ENCODE peak calls at places on chromosome 9, in ten cellular contexts. O, B, V, J, U, S, R, W, F and Z are unnamed samples.

GRCh38 chr9:125971895-125972729 is 224.9 kb downstream of the PBX3 start:
- DNase-seq in O (no peak), B (no peak), V (no peak), J (no peak), U (peak), S (no peak), R (no peak), W (no peak), F (no peak), Z (no peak)

GRCh38 chr9:129873563-129873962 is 38.3 kb downstream of the USP20 start:
- DNase-seq in O (no peak), B (no peak), V (no peak), J (no peak), U (no peak), S (no peak), R (no peak), W (no peak), F (no peak), Z (no peak)

GRCh38 chr9:35978792-35979191 is 20.8 kb upstream of the OR2S2 start:
- DNase-seq in O (no peak), B (no peak), V (no peak), J (no peak), U (no peak), S (no peak), R (no peak), W (no peak), F (no peak), Z (no peak)

GRCh38 chr9:127535834-127536233 is 76.2 kb upstream of the STXBP1 start:
- DNase-seq in O (no peak), B (no peak), V (no peak), J (no peak), U (no peak), S (no peak), R (no peak), W (no peak), F (peak), Z (no peak)

GRCh38 chr9:94720846-94721549 is 5.5 kb upstream of the AOPEP start:
- DNase-seq in O (peak), B (no peak), V (no peak), J (no peak), U (no peak), S (no peak), R (no peak), W (no peak), F (no peak), Z (no peak)

GRCh38 chr9:89419978-89420394 is 77.9 kb downstream of the SEMA4D start:
- DNase-seq in O (no peak), B (no peak), V (no peak), J (peak), U (no peak), S (peak), R (no peak), W (peak), F (no peak), Z (peak)

GRCh38 chr9:97905228-97905627 is 17.1 kb downstream of the TRMO start:
- DNase-seq in O (no peak), B (no peak), V (peak), J (peak), U (no peak), S (no peak), R (no peak), W (peak), F (no peak), Z (no peak)

GRCh38 chr9:123074627-123075026 is 41.2 kb downstream of the GPR21 start:
- DNase-seq in O (no peak), B (no peak), V (no peak), J (no peak), U (no peak), S (no peak), R (no peak), W (no peak), F (no peak), Z (no peak)